ENCODE peak calls at places on chromosome 2, in six cellular contexts. X is trophoblast cell, T is mammary epithelial cell, W is astrocyte, O is GM23248, N is K562. J is an unnamed sample.

GRCh38 chr2:71940695-71941094 is 207.0 kb downstream of the CYP26B1 start:
- DNase-seq in T (no peak), X (no peak), O (no peak), N (no peak), W (no peak), J (no peak)

GRCh38 chr2:47767880-47768609 is 14.9 kb upstream of the MSH6 start:
- DNase-seq in X (peak), W (no peak), O (peak), N (peak), T (peak), J (no peak)

GRCh38 chr2:45577426-45577825 is 33.6 kb downstream of the SRBD1 start:
- DNase-seq in T (no peak), O (peak), W (peak), X (peak), N (no peak), J (no peak)

GRCh38 chr2:74261204-74261864 is 62.9 kb downstream of the MTHFD2 start:
- DNase-seq in O (peak), X (peak), N (no peak), T (peak), W (no peak), J (peak)

GRCh38 chr2:23220687-23221086 is 164.3 kb upstream of the KLHL29 start:
- DNase-seq in N (no peak), T (peak), W (no peak), X (peak), O (peak), J (no peak)

GRCh38 chr2:101520246-101520645 is 45.3 kb upstream of the RFX8 start:
- DNase-seq in X (no peak), O (peak), W (peak), T (peak), N (no peak), J (peak)

GRCh38 chr2:73931531-73932500 is 5.1 kb downstream of the DGUOK start:
- DNase-seq in O (peak), X (no peak), W (peak), T (peak), N (no peak), J (no peak)

GRCh38 chr2:134173338-134174016 is 80.4 kb upstream of the MGAT5 start:
- DNase-seq in N (no peak), O (no peak), T (no peak), W (no peak), X (no peak), J (no peak)

GRCh38 chr2:397561-398325 is 109.9 kb upstream of the ALKAL2 start:
- DNase-seq in X (peak), O (no peak), N (no peak), W (no peak), T (no peak), J (no peak)

GRCh38 chr2:8677646-8678592 is 3.9 kb upstream of the ID2 start:
- DNase-seq in N (peak), T (peak), O (peak), W (peak), X (peak), J (no peak)

GRCh38 chr2:164840458-164840929 is 1.1 kb downstream of the COBLL1 start:
- DNase-seq in W (no peak), X (peak), N (no peak), T (peak), O (peak), J (peak)

GRCh38 chr2:70125498-70125898 is 38.2 kb downstream of the PCBP1 start:
- DNase-seq in O (no peak), X (no peak), T (no peak), W (no peak), N (no peak), J (no peak)
- H2AFZ ChIP-seq in O (peak), X (peak), T (peak), W (peak), N (peak), J (peak)

GRCh38 chr2:59308108-59308507 is 1067.0 kb upstream of the FANCL start:
- DNase-seq in X (no peak), W (no peak), O (no peak), T (no peak), N (no peak), J (no peak)
- H2AFZ ChIP-seq in X (no peak), W (no peak), O (no peak), T (no peak), N (no peak), J (no peak)

GRCh38 chr2:36618381-36618780 is 20.4 kb upstream of the FEZ2 start:
- DNase-seq in T (peak), X (peak), W (peak), N (peak), O (peak), J (peak)
- H2AFZ ChIP-seq in T (peak), X (no peak), W (peak), N (peak), O (peak), J (no peak)

DNA sequence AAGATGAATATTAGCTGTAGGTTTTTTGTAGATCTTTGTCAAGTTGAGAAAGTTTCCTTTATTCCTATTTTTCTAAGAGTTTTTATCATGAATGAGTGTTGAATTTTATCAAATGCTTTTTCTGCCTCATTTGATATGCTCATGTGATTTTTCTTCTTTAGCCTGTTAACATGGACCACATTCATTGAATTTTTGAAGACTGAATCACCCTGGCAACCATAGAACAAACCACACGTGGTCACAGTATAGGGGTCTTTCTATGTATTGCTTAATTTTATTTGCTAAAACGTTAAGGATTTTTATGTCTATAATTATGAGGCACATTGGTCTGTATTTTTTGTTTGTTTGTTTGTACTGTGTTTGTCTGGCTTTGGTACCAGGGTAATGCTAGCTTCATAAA is 201.7 kb upstream of the CWC22 start:
- DNase-seq in O (peak), T (no peak), X (no peak), W (peak), N (no peak), J (no peak)
- H2AFZ ChIP-seq in O (no peak), T (peak), X (no peak), W (no peak), N (no peak), J (peak)

J was measured in PC-9.